ENCODE peak calls at places on chromosomes 13 and 19, in nine cellular contexts. R is fibroblast of the aortic adventitia; F is CD8-positive, alpha-beta T cell; P is mammary epithelial cell; Z is psoas muscle; I is fibroblast of lung; D is left ventricle myocardium inferior; K is HCT116; Y is brain microvascular endothelial cell. Q is an unnamed sample.

GRCh38 chr19:48444933-48445194 is 919 bp upstream of the GRWD1 start:
- DNase-seq in R (no peak), F (no peak), P (no peak), Z (no peak), I (no peak), D (no peak), K (no peak), Y (no peak), Q (no peak)

GRCh38 chr19:7333198-7334118 is 15.3 kb upstream of the ARHGEF18 start:
- DNase-seq in R (peak; percentile 30), F (no peak), P (peak; percentile 53), Z (no peak), I (peak; percentile 14), D (peak; percentile 29), K (no peak), Y (no peak), Q (no peak)

GRCh38 chr13:27203854-27204253 is 32.2 kb upstream of the USP12 start:
- DNase-seq in R (peak; percentile 42), F (no peak), P (peak; percentile 15), Z (no peak), I (no peak), D (no peak), K (no peak), Y (no peak), Q (no peak)

GRCh38 chr13:48506092-48506701 is 26.7 kb downstream of the RCBTB2 start:
- DNase-seq in R (no peak), F (no peak), P (peak; percentile 4), Z (no peak), I (no peak), D (no peak), K (no peak), Y (no peak), Q (no peak)

GRCh38 chr19:11581740-11582139 is 4.3 kb upstream of the ACP5 start:
- DNase-seq in R (peak; percentile 28), F (peak; percentile 39), P (no peak), Z (no peak), I (peak; percentile 44), D (no peak), K (no peak), Y (peak; percentile 10), Q (no peak)

GRCh38 chr13:43652751-43653150 is 134.0 kb downstream of the ENOX1 start:
- DNase-seq in R (no peak), F (no peak), P (no peak), Z (no peak), I (no peak), D (no peak), K (no peak), Y (no peak), Q (no peak)

GRCh38 chr13:35723061-35723461 is 246.6 kb upstream of the MAB21L1 start:
- DNase-seq in R (peak; percentile 60), F (no peak), P (no peak), Z (no peak), I (no peak), D (no peak), K (no peak), Y (no peak), Q (peak; percentile 21)

GRCh38 chr13:84366484-84366883 is 484.2 kb upstream of the SLITRK1 start:
- DNase-seq in R (peak; percentile 49), F (no peak), P (no peak), Z (no peak), I (peak; percentile 69), D (no peak), K (no peak), Y (no peak), Q (no peak)

GRCh38 chr13:107832521-107833095 is 382.7 kb downstream of the LIG4 start:
- DNase-seq in R (no peak), F (no peak), P (no peak), Z (no peak), I (no peak), D (no peak), K (no peak), Y (no peak), Q (no peak)

GRCh38 chr13:38970380-38971051 is 20.1 kb downstream of the STOML3 start:
- DNase-seq in R (no peak), F (no peak), P (no peak), Z (no peak), I (no peak), D (no peak), K (no peak), Y (no peak), Q (no peak)

GRCh38 chr13:73261739-73262216 is 203.0 kb downstream of the KLF5 start:
- DNase-seq in R (peak; percentile 56), F (no peak), P (peak; percentile 94), Z (no peak), I (no peak), D (no peak), K (no peak), Y (no peak), Q (peak; percentile 63)

GRCh38 chr19:54449701-54450069 is 686 bp downstream of the LENG8 start:
- DNase-seq in R (peak; percentile 38), F (no peak), P (no peak), Z (no peak), I (peak; percentile 28), D (no peak), K (no peak), Y (peak; percentile 25), Q (no peak)

GRCh38 chr13:113109151-113110047 is 3.8 kb downstream of the F7 start:
- DNase-seq in R (no peak), F (no peak), P (no peak), Z (peak; percentile 44), I (no peak), D (peak; percentile 13), K (no peak), Y (no peak), Q (peak; percentile 85)

GRCh38 chr19:927044-927706 is 1.3 kb downstream of the ARID3A start:
- DNase-seq in R (peak; percentile 34), F (no peak), P (no peak), Z (peak; percentile 86), I (no peak), D (peak; percentile 64), K (no peak), Y (no peak), Q (peak; percentile 96)

GRCh38 chr19:14472202-14472961 is 2.8 kb downstream of the PTGER1 start:
- DNase-seq in R (peak; percentile 47), F (peak; percentile 82), P (no peak), Z (peak; percentile 84), I (no peak), D (peak; percentile 68), K (peak; percentile 22), Y (no peak), Q (no peak)

GRCh38 chr19:14473915-14474578 is 1.1 kb downstream of the PTGER1 start:
- DNase-seq in R (no peak), F (no peak), P (no peak), Z (no peak), I (peak; percentile 32), D (no peak), K (no peak), Y (no peak), Q (no peak)

GRCh38 chr19:14471436-14472187 is 3.5 kb downstream of the PTGER1 start:
- DNase-seq in R (no peak), F (no peak), P (no peak), Z (no peak), I (no peak), D (no peak), K (no peak), Y (no peak), Q (no peak)

GRCh38 chr19:14474827-14475226 is 327 bp downstream of the PTGER1 start:
- DNase-seq in R (no peak), F (no peak), P (no peak), Z (no peak), I (no peak), D (no peak), K (no peak), Y (no peak), Q (no peak)

GRCh38 chr19:14473073-14473790 is 1.9 kb downstream of the PTGER1 start:
- DNase-seq in R (no peak), F (no peak), P (no peak), Z (no peak), I (no peak), D (no peak), K (no peak), Y (no peak), Q (no peak)
- H3K4me3 ChIP-seq in R (no peak overlapping the region), F (no peak overlapping the region), P (no peak overlapping the region), Z (peak overlapping the region; percentile 48), I (no peak overlapping the region), D (peak overlapping the region; percentile 54), K (no peak overlapping the region), Y (no peak overlapping the region), Q (no peak overlapping the region)

GRCh38 chr19:15251749-15252397 is 19.6 kb upstream of the EPHX3 start:
- DNase-seq in R (peak; percentile 98), F (no peak), P (peak; percentile 61), Z (peak; percentile 95), I (peak; percentile 93), D (peak; percentile 86), K (no peak), Y (peak; percentile 92), Q (peak; percentile 62)
- TF ChIP-seq CTCF in R (peak; percentile 83), F (no peak), P (peak; percentile 39), Z (peak; percentile 54), I (peak; percentile 53), D (peak; percentile 65), K (peak; percentile 48), Y (peak; percentile 80), Q (no peak)

GRCh38 chr13:111482126-111482525 is 161.7 kb downstream of the TEX29 start:
- DNase-seq in R (no peak), F (no peak), P (no peak), Z (no peak), I (no peak), D (no peak), K (no peak), Y (no peak), Q (no peak)
- H3K4me3 ChIP-seq in R (no peak overlapping the region), F (no peak overlapping the region), P (no peak overlapping the region), Z (no peak overlapping the region), I (no peak overlapping the region), D (no peak overlapping the region), K (no peak overlapping the region), Y (no peak overlapping the region), Q (no peak overlapping the region)

GRCh38 chr19:27774337-27774736 is 1438.6 kb downstream of the UQCRFS1 start:
- DNase-seq in R (no peak), F (no peak), P (no peak), Z (no peak), I (no peak), D (no peak), K (no peak), Y (no peak), Q (no peak)

GRCh38 chr19:27774827-27775226 is 1438.1 kb downstream of the UQCRFS1 start:
- DNase-seq in R (no peak), F (no peak), P (no peak), Z (no peak), I (no peak), D (no peak), K (no peak), Y (no peak), Q (no peak)

GRCh38 chr19:27776020-27776419 is 1436.9 kb downstream of the UQCRFS1 start:
- DNase-seq in R (peak; percentile 46), F (no peak), P (peak; percentile 19), Z (no peak), I (peak; percentile 15), D (no peak), K (no peak), Y (peak; percentile 28), Q (no peak)

GRCh38 chr19:27776524-27776923 is 1436.4 kb downstream of the UQCRFS1 start:
- DNase-seq in R (no peak), F (no peak), P (no peak), Z (no peak), I (no peak), D (no peak), K (no peak), Y (no peak), Q (no peak)

DNA sequence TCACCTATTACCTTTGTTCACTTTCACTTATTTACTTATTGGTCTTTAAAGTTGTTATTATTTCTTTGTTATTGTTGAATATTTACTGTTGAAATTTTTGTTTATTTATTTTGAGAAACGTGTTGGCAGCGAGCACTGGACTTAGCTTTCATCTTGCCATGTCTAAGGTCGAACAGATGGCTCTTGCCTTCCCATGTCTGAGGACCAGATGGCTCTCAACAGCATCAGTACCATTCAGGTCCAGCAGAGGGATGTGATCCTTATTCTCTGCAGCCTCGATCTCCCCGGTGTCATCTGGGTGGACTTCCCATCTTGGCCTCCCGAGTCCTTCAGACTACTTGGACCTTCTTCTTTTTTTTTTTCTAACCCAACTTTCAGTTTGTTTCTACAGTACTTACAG is 1437.6 kb downstream of the UQCRFS1 start:
- DNase-seq in R (no peak), F (no peak), P (no peak), Z (no peak), I (no peak), D (no peak), K (no peak), Y (no peak), Q (no peak)
- TF ChIP-seq CTCF in R (peak; percentile 13), F (no peak), P (peak; percentile 7), Z (no peak), I (no peak), D (no peak), K (no peak), Y (peak; percentile 52), Q (no peak)